ENCODE peak calls at places on chromosomes 7 and 10, in six cellular contexts. One of them, this sample, is unnamed.

GRCh38 chr7:1694981-1695511 is 25.0 kb downstream of the ELFN1 start:
- DNase-seq in foreskin fibroblast: no peak
- DNase-seq in pancreas: no peak
- DNase-seq in stomach: no peak
- DNase-seq in HCT116: no peak
- DNase-seq in fibroblast of lung: no peak
- DNase-seq in this sample: no peak

GRCh38 chr10:93357680-93358079 is 124.5 kb downstream of the MYOF start:
- DNase-seq in foreskin fibroblast: no peak
- DNase-seq in pancreas: no peak
- DNase-seq in stomach: no peak
- DNase-seq in HCT116: no peak
- DNase-seq in fibroblast of lung: peak
- DNase-seq in this sample: no peak

GRCh38 chr10:7093368-7093767 is 317.5 kb downstream of the SFMBT2 start:
- DNase-seq in foreskin fibroblast: no peak
- DNase-seq in pancreas: no peak
- DNase-seq in stomach: no peak
- DNase-seq in HCT116: no peak
- DNase-seq in fibroblast of lung: no peak
- DNase-seq in this sample: no peak

GRCh38 chr10:70915206-70915605 is 26.8 kb upstream of the PCBD1 start:
- DNase-seq in foreskin fibroblast: no peak
- DNase-seq in pancreas: no peak
- DNase-seq in stomach: no peak
- DNase-seq in HCT116: no peak
- DNase-seq in fibroblast of lung: no peak
- DNase-seq in this sample: no peak

GRCh38 chr10:127150136-127150535 is 46.3 kb downstream of the INSYN2A start:
- DNase-seq in foreskin fibroblast: peak
- DNase-seq in pancreas: no peak
- DNase-seq in stomach: no peak
- DNase-seq in HCT116: peak
- DNase-seq in fibroblast of lung: peak
- DNase-seq in this sample: no peak

GRCh38 chr7:141700848-141701371 is 1.1 kb downstream of the DENND11 start:
- DNase-seq in foreskin fibroblast: no peak
- DNase-seq in pancreas: no peak
- DNase-seq in stomach: no peak
- DNase-seq in HCT116: no peak
- DNase-seq in fibroblast of lung: no peak
- DNase-seq in this sample: no peak

GRCh38 chr10:63673246-63673645 is 152.0 kb downstream of the REEP3 start:
- DNase-seq in foreskin fibroblast: no peak
- DNase-seq in pancreas: no peak
- DNase-seq in stomach: no peak
- DNase-seq in HCT116: no peak
- DNase-seq in fibroblast of lung: no peak
- DNase-seq in this sample: no peak

GRCh38 chr10:71515531-71516172 is 118.9 kb downstream of the CDH23 start:
- DNase-seq in foreskin fibroblast: no peak
- DNase-seq in pancreas: no peak
- DNase-seq in stomach: no peak
- DNase-seq in HCT116: no peak
- DNase-seq in fibroblast of lung: no peak
- DNase-seq in this sample: no peak

GRCh38 chr7:113710310-113711106 is 208.3 kb downstream of the PPP1R3A start:
- DNase-seq in foreskin fibroblast: peak
- DNase-seq in pancreas: peak
- DNase-seq in stomach: no peak
- DNase-seq in HCT116: peak
- DNase-seq in fibroblast of lung: peak
- DNase-seq in this sample: peak

GRCh38 chr10:63812491-63812890 is 291.3 kb downstream of the REEP3 start:
- DNase-seq in foreskin fibroblast: no peak
- DNase-seq in pancreas: no peak
- DNase-seq in stomach: no peak
- DNase-seq in HCT116: no peak
- DNase-seq in fibroblast of lung: no peak
- DNase-seq in this sample: no peak

GRCh38 chr7:128389085-128389814 is 20.5 kb downstream of the IMPDH1 start:
- DNase-seq in foreskin fibroblast: no peak
- DNase-seq in pancreas: no peak
- DNase-seq in stomach: no peak
- DNase-seq in HCT116: no peak
- DNase-seq in fibroblast of lung: no peak
- DNase-seq in this sample: no peak

GRCh38 chr10:97366572-97366971 is 32.0 kb upstream of the FRAT2 start:
- DNase-seq in foreskin fibroblast: no peak
- DNase-seq in pancreas: no peak
- DNase-seq in stomach: no peak
- DNase-seq in HCT116: no peak
- DNase-seq in fibroblast of lung: no peak
- DNase-seq in this sample: no peak

DNA sequence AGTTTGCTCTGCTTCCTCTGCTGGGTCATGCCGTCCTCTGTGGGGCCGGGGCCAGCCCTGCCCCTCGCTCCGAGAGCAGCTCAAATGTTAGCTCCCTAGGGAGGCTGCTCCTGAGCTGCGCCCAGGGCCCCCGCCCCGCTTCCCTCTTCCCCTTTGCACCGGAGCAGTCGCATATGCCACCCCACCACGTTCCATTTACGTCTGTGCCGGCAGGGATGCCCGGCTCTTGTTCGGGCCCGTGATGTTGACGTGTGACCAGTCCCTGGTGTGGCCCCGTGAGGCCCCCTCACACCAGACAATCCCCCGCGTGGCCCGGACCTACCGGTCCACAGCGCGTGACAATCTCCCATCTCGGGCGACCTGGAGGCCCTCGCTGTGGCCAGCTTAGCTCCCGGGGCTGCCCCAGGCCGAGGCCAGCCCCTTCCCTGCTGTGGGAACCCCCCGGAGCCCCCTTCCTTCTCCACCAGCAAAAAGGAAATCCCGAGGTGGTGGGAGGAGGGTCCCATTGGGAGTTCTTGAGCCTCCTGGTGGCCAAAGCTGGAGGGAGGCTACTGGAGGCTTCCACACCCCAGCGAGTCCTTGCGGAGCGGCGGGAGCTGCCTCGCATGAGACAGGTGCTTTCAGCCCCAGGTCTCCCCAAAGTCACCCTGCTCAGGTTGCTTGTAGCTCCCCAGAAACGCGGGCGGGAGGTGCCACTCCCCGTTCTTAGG is 15.2 kb downstream of the FAM20C start:
- DNase-seq in foreskin fibroblast: no peak
- DNase-seq in pancreas: no peak
- DNase-seq in stomach: no peak
- DNase-seq in HCT116: no peak
- DNase-seq in fibroblast of lung: no peak
- DNase-seq in this sample: no peak
- TF ChIP-seq CTCF in foreskin fibroblast: peak
- TF ChIP-seq CTCF in pancreas: no peak
- TF ChIP-seq CTCF in stomach: no peak
- TF ChIP-seq CTCF in HCT116: no peak
- TF ChIP-seq CTCF in fibroblast of lung: no peak
- TF ChIP-seq CTCF in this sample: peak

GRCh38 chr7:147249956-147250355 is 1133.4 kb downstream of the CNTNAP2 start:
- DNase-seq in foreskin fibroblast: no peak
- DNase-seq in pancreas: no peak
- DNase-seq in stomach: no peak
- DNase-seq in HCT116: no peak
- DNase-seq in fibroblast of lung: no peak
- DNase-seq in this sample: no peak
- TF ChIP-seq CTCF in foreskin fibroblast: no peak
- TF ChIP-seq CTCF in pancreas: no peak
- TF ChIP-seq CTCF in stomach: no peak
- TF ChIP-seq CTCF in HCT116: no peak
- TF ChIP-seq CTCF in fibroblast of lung: no peak
- TF ChIP-seq CTCF in this sample: no peak

DNA sequence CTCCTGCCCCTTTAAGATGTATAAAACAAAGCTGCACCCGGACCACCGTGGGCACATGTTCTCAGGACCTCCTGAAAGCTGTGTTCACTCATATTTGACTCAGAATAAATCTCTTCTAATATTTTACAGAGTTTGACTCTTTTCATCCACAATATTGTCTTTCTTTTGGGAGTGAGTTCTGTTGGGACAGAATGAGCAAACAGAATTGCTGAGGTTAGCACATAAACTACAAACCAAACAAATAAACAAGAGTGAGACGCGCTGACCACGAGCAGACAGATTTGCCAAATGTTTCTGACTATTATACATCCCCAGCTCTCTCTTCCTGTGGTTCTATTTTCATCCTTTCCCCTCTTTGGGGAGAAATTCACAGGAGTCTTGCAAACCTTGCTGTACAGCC is 526.7 kb downstream of the CALN1 start:
- DNase-seq in foreskin fibroblast: no peak
- DNase-seq in pancreas: no peak
- DNase-seq in stomach: no peak
- DNase-seq in HCT116: no peak
- DNase-seq in fibroblast of lung: no peak
- DNase-seq in this sample: no peak
- TF ChIP-seq CTCF in foreskin fibroblast: no peak
- TF ChIP-seq CTCF in pancreas: no peak
- TF ChIP-seq CTCF in stomach: no peak
- TF ChIP-seq CTCF in HCT116: no peak
- TF ChIP-seq CTCF in fibroblast of lung: no peak
- TF ChIP-seq CTCF in this sample: no peak

DNA sequence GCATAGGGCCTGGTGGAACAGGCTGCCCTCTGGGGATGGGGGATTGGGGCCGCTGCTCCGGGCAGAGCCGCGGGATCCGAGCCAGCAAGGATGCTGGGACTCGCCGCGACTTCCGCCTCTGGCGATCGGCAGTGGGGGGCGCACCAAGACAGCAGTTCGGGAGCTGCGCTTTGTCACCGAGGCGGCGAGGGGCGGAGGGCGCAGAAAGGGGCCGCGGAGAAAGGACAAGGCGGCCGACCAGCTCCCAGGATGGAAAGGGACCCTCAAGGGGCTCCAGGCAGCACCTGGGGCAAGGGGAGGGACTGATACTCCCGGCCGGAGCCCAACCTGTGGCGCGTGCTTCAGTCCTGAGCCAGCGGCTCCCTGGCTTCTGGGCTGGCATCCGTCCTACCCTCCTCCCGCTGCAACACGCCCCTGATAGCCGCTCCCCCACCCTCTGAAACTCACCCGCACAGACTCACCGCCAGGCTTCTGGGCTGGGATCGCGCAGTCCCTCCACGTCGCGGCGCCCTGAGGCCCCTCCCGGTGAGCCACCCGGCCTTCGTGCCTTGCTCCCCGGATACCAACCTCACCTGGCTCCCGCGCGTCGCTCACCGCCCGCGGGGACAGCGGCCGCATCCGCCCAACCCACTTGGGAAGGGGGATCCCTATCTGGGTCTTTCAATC is 7.1 kb upstream of the EVX1 start:
- DNase-seq in foreskin fibroblast: no peak
- DNase-seq in pancreas: peak
- DNase-seq in stomach: peak
- DNase-seq in HCT116: peak
- DNase-seq in fibroblast of lung: no peak
- DNase-seq in this sample: no peak
- TF ChIP-seq CTCF in foreskin fibroblast: peak
- TF ChIP-seq CTCF in pancreas: no peak
- TF ChIP-seq CTCF in stomach: no peak
- TF ChIP-seq CTCF in HCT116: peak
- TF ChIP-seq CTCF in fibroblast of lung: no peak
- TF ChIP-seq CTCF in this sample: peak

GRCh38 chr10:77504870-77505257 is 132.7 kb downstream of the KCNMA1 start:
- DNase-seq in foreskin fibroblast: peak
- DNase-seq in pancreas: peak
- DNase-seq in stomach: no peak
- DNase-seq in HCT116: peak
- DNase-seq in fibroblast of lung: no peak
- DNase-seq in this sample: no peak
- TF ChIP-seq CTCF in foreskin fibroblast: no peak
- TF ChIP-seq CTCF in pancreas: no peak
- TF ChIP-seq CTCF in stomach: no peak
- TF ChIP-seq CTCF in HCT116: no peak
- TF ChIP-seq CTCF in fibroblast of lung: no peak
- TF ChIP-seq CTCF in this sample: no peak

GRCh38 chr10:2627969-2628368 is 439.4 kb upstream of the PFKP start:
- DNase-seq in foreskin fibroblast: no peak
- DNase-seq in pancreas: no peak
- DNase-seq in stomach: no peak
- DNase-seq in HCT116: no peak
- DNase-seq in fibroblast of lung: no peak
- DNase-seq in this sample: no peak
- TF ChIP-seq CTCF in foreskin fibroblast: no peak
- TF ChIP-seq CTCF in pancreas: no peak
- TF ChIP-seq CTCF in stomach: no peak
- TF ChIP-seq CTCF in HCT116: no peak
- TF ChIP-seq CTCF in fibroblast of lung: no peak
- TF ChIP-seq CTCF in this sample: no peak

GRCh38 chr10:43692051-43692825 is 43.6 kb upstream of the ZNF32 start:
- DNase-seq in foreskin fibroblast: peak
- DNase-seq in pancreas: no peak
- DNase-seq in stomach: no peak
- DNase-seq in HCT116: no peak
- DNase-seq in fibroblast of lung: peak
- DNase-seq in this sample: peak

GRCh38 chr10:43689618-43689954 is 40.9 kb upstream of the ZNF32 start:
- DNase-seq in foreskin fibroblast: peak
- DNase-seq in pancreas: peak
- DNase-seq in stomach: peak
- DNase-seq in HCT116: no peak
- DNase-seq in fibroblast of lung: peak
- DNase-seq in this sample: no peak

GRCh38 chr10:43693602-43694001 is 44.9 kb upstream of the ZNF32 start:
- DNase-seq in foreskin fibroblast: no peak
- DNase-seq in pancreas: no peak
- DNase-seq in stomach: no peak
- DNase-seq in HCT116: no peak
- DNase-seq in fibroblast of lung: no peak
- DNase-seq in this sample: no peak

GRCh38 chr10:43689955-43690771 is 41.5 kb upstream of the ZNF32 start:
- DNase-seq in foreskin fibroblast: peak
- DNase-seq in pancreas: peak
- DNase-seq in stomach: peak
- DNase-seq in HCT116: peak
- DNase-seq in fibroblast of lung: peak
- DNase-seq in this sample: peak

GRCh38 chr10:43691503-43691902 is 42.8 kb upstream of the ZNF32 start:
- DNase-seq in foreskin fibroblast: peak
- DNase-seq in pancreas: no peak
- DNase-seq in stomach: no peak
- DNase-seq in HCT116: no peak
- DNase-seq in fibroblast of lung: peak
- DNase-seq in this sample: no peak
- TF ChIP-seq CTCF in foreskin fibroblast: no peak
- TF ChIP-seq CTCF in pancreas: no peak
- TF ChIP-seq CTCF in stomach: no peak
- TF ChIP-seq CTCF in HCT116: no peak
- TF ChIP-seq CTCF in fibroblast of lung: no peak
- TF ChIP-seq CTCF in this sample: peak

This sample was measured in AG09319.